ENCODE peak calls at places on chromosomes 12 and 14, in seven cellular contexts. C is IMR-90; D is effector memory CD4-positive, alpha-beta T cell; P is H9; Z is neuronal stem cell; E is prostate gland; V is HCT116. F is an unnamed sample. For H3K9me3, the result is how much of the 10 kb centered on the place peaks cover.

GRCh38 chr12:100403446-100403845 is 46.6 kb downstream of the SLC17A8 start:
- DNase-seq in C (no peak), D (no peak), P (no peak), Z (no peak), E (no peak), V (no peak), F (no peak)

GRCh38 chr14:77375164-77375950 is 1.5 kb downstream of the TMED8 start:
- DNase-seq in C (no peak), D (no peak), P (no peak), Z (no peak), E (no peak), V (no peak), F (no peak)

GRCh38 chr12:130826151-130826801 is 12.8 kb downstream of the STX2 start:
- DNase-seq in C (peak), D (peak), P (peak), Z (no peak), E (no peak), V (no peak), F (peak)

GRCh38 chr12:53939141-53940108 is 794 bp downstream of the HOXC13 start:
- DNase-seq in C (no peak), D (no peak), P (peak), Z (no peak), E (peak), V (no peak), F (no peak)

GRCh38 chr14:99537399-99537798 is 56.2 kb downstream of the CCNK start:
- DNase-seq in C (peak), D (no peak), P (no peak), Z (no peak), E (no peak), V (no peak), F (no peak)

GRCh38 chr12:20011200-20011599 is 357.1 kb upstream of the PDE3A start:
- DNase-seq in C (no peak), D (no peak), P (no peak), Z (no peak), E (peak), V (no peak), F (no peak)

GRCh38 chr14:64190974-64191502 is 103.1 kb downstream of the ESR2 start:
- DNase-seq in C (peak), D (no peak), P (no peak), Z (no peak), E (no peak), V (no peak), F (no peak)

GRCh38 chr14:58100735-58101368 is 51.2 kb downstream of the ARMH4 start:
- DNase-seq in C (peak), D (no peak), P (no peak), Z (no peak), E (no peak), V (no peak), F (no peak)

GRCh38 chr14:103126873-103127304 is 3.6 kb downstream of the TNFAIP2 start:
- DNase-seq in C (no peak), D (no peak), P (peak), Z (peak), E (peak), V (no peak), F (no peak)

GRCh38 chr14:34161351-34162169 is 210.7 kb upstream of the EGLN3 start:
- DNase-seq in C (no peak), D (no peak), P (no peak), Z (no peak), E (no peak), V (no peak), F (no peak)

GRCh38 chr14:89185919-89186849 is 230.8 kb downstream of the FOXN3 start:
- DNase-seq in C (peak), D (no peak), P (no peak), Z (no peak), E (peak), V (peak), F (no peak)

GRCh38 chr14:88613552-88614010 is 50.7 kb downstream of the ZC3H14 start:
- DNase-seq in C (peak), D (no peak), P (no peak), Z (no peak), E (peak), V (no peak), F (no peak)

GRCh38 chr12:31369712-31370521 is 44.0 kb upstream of the SINHCAF start:
- DNase-seq in C (peak), D (no peak), P (peak), Z (peak), E (peak), V (no peak), F (no peak)

GRCh38 chr12:38904932-38905479 is 385 bp downstream of the CPNE8 start:
- DNase-seq in C (no peak), D (peak), P (peak), Z (peak), E (peak), V (peak), F (peak)

GRCh38 chr12:111446631-111447570 is 41.2 kb downstream of the SH2B3 start:
- DNase-seq in C (no peak), D (no peak), P (no peak), Z (no peak), E (no peak), V (no peak), F (no peak)

GRCh38 chr12:21814814-21815213 is 40.3 kb upstream of the KCNJ8 start:
- DNase-seq in C (no peak), D (no peak), P (no peak), Z (no peak), E (no peak), V (no peak), F (no peak)
- H3K9me3 ChIP-seq in C (under half), D (under half), P (under half), Z (under half), E (under half), V (under half), F (under half)

DNA sequence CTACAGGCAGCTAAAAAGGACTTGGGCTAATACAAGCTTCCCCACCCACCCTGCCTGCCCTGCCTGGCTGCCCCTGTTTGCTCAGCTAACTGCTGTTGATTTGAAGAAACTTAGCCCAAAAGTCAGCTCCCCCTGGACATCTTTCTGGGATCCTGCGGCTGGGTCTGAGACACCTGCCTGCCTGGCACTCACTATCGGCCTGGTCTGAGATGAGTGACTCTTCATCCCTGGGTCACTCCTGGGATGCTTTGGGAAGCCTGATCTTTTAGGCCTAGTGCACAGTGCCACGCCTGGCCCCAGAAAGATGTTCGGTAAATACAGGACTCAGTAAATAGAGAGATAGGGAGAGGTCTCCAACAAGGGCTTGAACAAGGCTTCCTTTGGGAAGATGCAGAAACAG is 211.3 kb upstream of the DIO3 start:
- DNase-seq in C (no peak), D (no peak), P (no peak), Z (no peak), E (no peak), V (no peak), F (no peak)
- H3K9me3 ChIP-seq in C (under half), D (under half), P (under half), Z (under half), E (under half), V (under half), F (under half)

GRCh38 chr12:10082057-10082874 is 16.5 kb downstream of the CLEC1A start:
- DNase-seq in C (no peak), D (no peak), P (no peak), Z (no peak), E (no peak), V (no peak), F (no peak)
- H3K9me3 ChIP-seq in C (under half), D (under half), P (under half), Z (under half), E (under half), V (under half), F (under half)

GRCh38 chr12:133083345-133083744 is 2.6 kb downstream of the ZNF140 start:
- DNase-seq in C (no peak), D (no peak), P (no peak), Z (no peak), E (no peak), V (no peak), F (no peak)
- H3K9me3 ChIP-seq in C (half or more), D (under half), P (under half), Z (under half), E (under half), V (under half), F (under half)

GRCh38 chr12:96187675-96188355 is 6.4 kb upstream of the ELK3 start:
- DNase-seq in C (no peak), D (no peak), P (no peak), Z (no peak), E (no peak), V (no peak), F (no peak)
- H3K9me3 ChIP-seq in C (under half), D (under half), P (under half), Z (under half), E (under half), V (under half), F (under half)

DNA sequence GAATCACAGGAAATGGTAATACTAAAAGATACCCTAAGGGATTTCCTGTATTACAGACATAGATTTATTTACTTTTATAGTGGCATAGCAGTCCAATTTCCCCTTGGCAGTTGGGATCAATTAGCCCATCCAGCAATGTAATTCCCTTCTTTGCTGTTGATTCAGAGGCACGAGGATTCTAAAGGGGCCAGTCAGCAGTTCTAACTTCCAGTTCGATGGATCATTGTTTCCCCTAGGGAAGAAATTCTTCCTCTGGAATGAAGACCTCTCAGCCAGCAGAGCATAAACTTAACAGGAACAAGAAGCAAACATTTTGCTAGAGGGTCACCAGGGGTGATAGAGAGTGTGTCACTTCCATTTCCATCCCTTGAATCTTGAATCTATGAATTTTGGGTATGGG is 395.7 kb upstream of the NOVA1 start:
- DNase-seq in C (no peak), D (no peak), P (no peak), Z (no peak), E (no peak), V (no peak), F (no peak)
- H3K9me3 ChIP-seq in C (under half), D (under half), P (under half), Z (under half), E (under half), V (under half), F (under half)

DNA sequence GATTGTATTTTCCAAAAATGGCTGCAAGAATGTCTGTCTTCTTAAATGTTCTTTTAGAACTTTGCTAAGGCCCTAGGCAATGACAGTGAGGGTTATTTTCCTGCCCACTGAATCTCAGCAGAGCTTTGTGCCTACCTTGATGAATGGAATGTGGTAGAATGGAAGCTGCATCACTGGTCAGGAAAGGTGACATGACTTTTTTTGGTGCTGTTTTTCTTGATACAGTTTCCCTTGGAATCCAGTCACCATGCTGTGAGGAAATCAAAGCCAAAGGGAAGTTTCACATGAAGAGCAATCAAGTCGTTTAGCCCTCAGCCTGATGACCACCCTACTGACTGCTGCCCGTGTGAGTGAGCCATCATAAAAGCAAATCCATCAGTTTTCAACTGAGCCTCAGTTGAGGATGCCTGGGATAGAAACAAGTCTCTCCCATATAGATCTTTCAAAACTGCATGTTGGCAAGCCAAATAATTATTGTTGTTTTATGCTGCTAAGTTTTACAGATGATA is 886.0 kb upstream of the FBXO33 start:
- DNase-seq in C (no peak), D (no peak), P (peak), Z (no peak), E (no peak), V (no peak), F (no peak)
- H3K9me3 ChIP-seq in C (under half), D (under half), P (under half), Z (under half), E (under half), V (under half), F (under half)

GRCh38 chr12:104412681-104413080 is 44.1 kb upstream of the CHST11 start:
- DNase-seq in C (no peak), D (no peak), P (no peak), Z (no peak), E (no peak), V (no peak), F (no peak)
- H3K9me3 ChIP-seq in C (under half), D (under half), P (under half), Z (under half), E (under half), V (under half), F (under half)

GRCh38 chr14:31982642-31983041 is 94.5 kb upstream of the ARHGAP5 start:
- DNase-seq in C (no peak), D (no peak), P (no peak), Z (no peak), E (no peak), V (no peak), F (no peak)
- H3K9me3 ChIP-seq in C (under half), D (under half), P (under half), Z (under half), E (under half), V (under half), F (under half)

F was measured in T-helper 17 cell.